ENCODE peak calls at places on chromosomes 11 and 22, in six cellular contexts. B, Y, Q, Z, T and D are unnamed samples.

GRCh38 chr11:123316003-123316402 is 114.1 kb upstream of the GRAMD1B start:
- DNase-seq in Z (no peak), T (no peak), Y (no peak), B (no peak), Q (no peak), D (no peak)

GRCh38 chr11:117814766-117815261 is 9.7 kb downstream of the FXYD2 start:
- DNase-seq in B (peak; percentile 69), Z (no peak), T (peak; percentile 14), Q (peak; percentile 76), Y (peak; percentile 82), D (peak; percentile 74)

GRCh38 chr22:42959472-42960145 is 55.3 kb downstream of the PACSIN2 start:
- DNase-seq in Z (peak; percentile 72), Q (no peak), Y (no peak), B (no peak), T (peak; percentile 83), D (peak; percentile 48)

GRCh38 chr22:41831828-41832552 is 915 bp upstream of the SREBF2 start:
- DNase-seq in Y (no peak), T (no peak), Z (no peak), Q (no peak), B (no peak), D (no peak)

GRCh38 chr11:15194671-15195415 is 80.1 kb downstream of the INSC start:
- DNase-seq in Y (no peak), T (no peak), Q (no peak), B (no peak), Z (no peak), D (no peak)

GRCh38 chr11:74466916-74467885 is at the start of gene KCNE3:
- DNase-seq in Q (no peak), Y (peak; percentile 68), B (peak; percentile 68), T (no peak), Z (peak; percentile 59), D (peak; percentile 29)

GRCh38 chr11:80281194-80281593 is 840.4 kb upstream of the TENM4 start:
- DNase-seq in Y (no peak), Q (no peak), Z (no peak), B (no peak), T (peak; percentile 77), D (no peak)

GRCh38 chr11:86938900-86939880 is 16.0 kb downstream of the FZD4 start:
- DNase-seq in Z (no peak), Y (no peak), Q (no peak), B (no peak), T (peak; percentile 57), D (no peak)

GRCh38 chr11:131914299-131914902 is 544.0 kb downstream of the NTM start:
- DNase-seq in B (no peak), Z (no peak), Y (no peak), T (peak; percentile 32), Q (no peak), D (no peak)

GRCh38 chr11:74820763-74821162 is 72.1 kb downstream of the RNF169 start:
- DNase-seq in Y (no peak), T (peak; percentile 67), Q (no peak), B (no peak), Z (no peak), D (no peak)

DNA sequence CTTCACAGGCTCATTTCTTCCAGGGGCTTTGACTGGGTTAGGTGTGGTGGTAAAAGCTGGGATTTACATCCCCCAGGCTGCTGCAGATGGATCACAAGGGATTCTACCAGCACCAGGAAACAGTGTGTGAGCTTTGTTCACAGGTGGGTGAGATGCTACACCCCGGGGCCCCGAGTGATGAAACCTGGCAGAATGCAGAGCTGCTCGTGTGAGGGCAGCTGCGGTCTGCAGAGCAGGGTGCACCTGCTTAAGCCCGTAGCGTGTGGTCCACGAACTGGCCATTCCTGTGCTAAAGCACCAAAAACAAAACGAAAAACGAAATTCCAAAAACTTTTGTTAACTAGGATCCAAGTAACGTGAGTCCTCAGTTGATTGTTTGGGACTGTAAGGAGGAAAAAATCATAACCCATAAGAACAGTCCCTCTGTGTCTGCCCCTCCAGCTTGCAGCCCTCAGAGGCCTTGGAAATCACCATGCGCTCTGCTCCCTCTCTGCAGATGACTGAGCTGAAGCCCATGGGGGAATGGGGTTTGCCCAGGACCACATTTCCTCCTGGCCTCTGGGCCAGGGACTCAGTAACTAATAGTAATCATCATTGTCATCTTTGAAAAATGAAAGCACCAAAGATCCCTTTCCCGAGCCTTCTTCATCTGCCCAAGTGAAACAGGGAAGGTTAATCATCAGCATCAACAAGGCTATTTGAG is 24.6 kb downstream of the ELF5 start:
- DNase-seq in T (no peak), Q (no peak), Z (no peak), Y (no peak), B (no peak), D (no peak)
- TF ChIP-seq CTCF in T (no peak), Q (no peak), Z (no peak), Y (no peak), B (no peak), D (no peak)

GRCh38 chr11:64656797-64657196 is 65.8 kb downstream of the SLC22A12 start:
- DNase-seq in T (no peak), Z (no peak), Q (no peak), B (no peak), Y (peak; percentile 30), D (no peak)
- TF ChIP-seq CTCF in T (no peak), Z (no peak), Q (no peak), B (no peak), Y (no peak), D (no peak)

GRCh38 chr22:47401976-47402770 is 639.7 kb downstream of the TBC1D22A start:
- DNase-seq in Z (no peak), Q (no peak), Y (no peak), T (no peak), B (no peak), D (no peak)
- TF ChIP-seq CTCF in Z (no peak), Q (no peak), Y (no peak), T (no peak), B (no peak), D (no peak)

GRCh38 chr11:61996933-61997332 is 29.5 kb upstream of the FTH1 start:
- DNase-seq in Z (no peak), B (no peak), Q (no peak), T (no peak), Y (no peak), D (no peak)
- TF ChIP-seq CTCF in Z (no peak), B (no peak), Q (no peak), T (no peak), Y (no peak), D (no peak)

GRCh38 chr11:81963018-81963417 is 770.6 kb downstream of the FAM181B start:
- DNase-seq in Z (no peak), B (no peak), Q (no peak), T (no peak), Y (no peak), D (no peak)
- TF ChIP-seq CTCF in Z (no peak), B (no peak), Q (peak; percentile 51), T (peak; percentile 22), Y (no peak), D (peak; percentile 45)

GRCh38 chr22:33018232-33018864 is 39.8 kb downstream of the SYN3 start:
- DNase-seq in B (peak; percentile 53), Z (peak; percentile 39), Q (no peak), Y (peak; percentile 60), T (peak; percentile 58), D (peak; percentile 77)
- TF ChIP-seq CTCF in B (peak; percentile 66), Z (peak; percentile 83), Q (peak; percentile 73), Y (peak; percentile 65), T (peak; percentile 96), D (peak; percentile 81)

DNA sequence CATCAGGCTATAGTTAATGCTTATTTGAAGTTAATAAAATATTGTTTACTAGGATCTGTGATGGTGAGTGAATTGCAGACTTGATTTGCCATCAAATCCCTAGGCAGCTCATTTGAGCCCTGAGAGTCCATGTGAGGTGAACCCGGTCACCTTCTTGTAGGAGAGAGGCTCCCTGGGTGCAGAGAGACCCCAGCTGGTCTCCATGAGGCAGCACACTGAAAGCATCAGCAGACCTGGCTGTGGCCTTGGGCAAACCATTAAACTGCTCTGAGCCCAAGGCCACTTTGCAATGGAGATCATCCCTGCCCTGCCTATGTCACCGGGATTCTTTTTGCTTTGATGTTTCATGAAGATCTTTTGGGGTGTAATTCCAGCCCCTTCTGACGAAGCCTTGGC is 125.2 kb downstream of the MICAL2 start:
- DNase-seq in Z (no peak), Q (no peak), Y (no peak), B (no peak), T (no peak), D (no peak)
- TF ChIP-seq CTCF in Z (peak; percentile 21), Q (no peak), Y (no peak), B (no peak), T (no peak), D (no peak)

GRCh38 chr11:7651700-7652099 is 21.6 kb downstream of the CYB5R2 start:
- DNase-seq in Z (no peak), B (no peak), T (no peak), Q (no peak), Y (peak; percentile 54), D (no peak)

GRCh38 chr11:7654094-7654742 is 19.1 kb downstream of the CYB5R2 start:
- DNase-seq in Z (no peak), B (no peak), T (no peak), Q (no peak), Y (no peak), D (no peak)

GRCh38 chr11:7655253-7656217 is 17.8 kb downstream of the CYB5R2 start:
- DNase-seq in B (no peak), T (no peak), Y (no peak), Z (no peak), Q (no peak), D (no peak)

GRCh38 chr11:7656704-7657103 is 16.6 kb downstream of the CYB5R2 start:
- DNase-seq in Q (no peak), T (no peak), Z (no peak), Y (no peak), B (no peak), D (no peak)

DNA sequence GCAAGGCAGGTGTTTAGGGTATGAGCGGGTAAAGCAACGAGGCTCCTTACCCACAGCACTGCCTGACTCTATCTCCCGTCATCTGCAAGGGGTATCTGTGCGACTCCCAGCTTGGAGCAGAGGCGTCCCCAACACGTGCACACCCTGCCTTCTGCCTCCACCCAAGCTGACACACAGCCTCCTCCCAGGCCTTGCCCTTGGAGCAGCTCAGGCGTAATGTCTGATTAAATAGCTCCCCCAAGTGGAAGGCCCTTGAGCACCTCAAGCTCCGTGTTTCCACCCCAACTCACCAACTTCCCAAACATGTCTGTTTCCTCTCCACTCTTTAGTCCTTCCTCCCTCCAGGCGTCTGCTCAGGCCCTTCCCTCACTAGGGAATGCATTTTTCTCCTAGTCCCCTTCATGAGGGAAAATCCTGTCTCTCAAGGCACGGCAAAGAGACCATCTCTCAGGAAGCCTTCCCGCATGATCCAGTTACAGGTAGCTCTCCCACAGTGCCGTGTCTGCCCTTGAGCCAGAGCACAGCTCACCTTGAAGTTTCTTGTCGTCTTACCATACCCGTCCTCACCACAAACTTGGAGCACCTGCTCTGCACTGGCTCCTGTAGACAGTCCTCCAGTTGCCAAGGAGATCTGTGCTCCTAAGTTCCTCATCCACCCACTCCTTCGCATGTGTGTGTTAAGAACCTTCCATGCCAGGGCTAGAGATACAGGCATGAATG is 15.8 kb downstream of the CYB5R2 start:
- DNase-seq in Q (no peak), Z (peak; percentile 43), B (peak; percentile 52), T (peak; percentile 84), Y (peak; percentile 78), D (no peak)
- TF ChIP-seq CTCF in Q (peak; percentile 12), Z (peak; percentile 56), B (peak; percentile 51), T (peak; percentile 79), Y (peak; percentile 43), D (peak; percentile 25)

DNA sequence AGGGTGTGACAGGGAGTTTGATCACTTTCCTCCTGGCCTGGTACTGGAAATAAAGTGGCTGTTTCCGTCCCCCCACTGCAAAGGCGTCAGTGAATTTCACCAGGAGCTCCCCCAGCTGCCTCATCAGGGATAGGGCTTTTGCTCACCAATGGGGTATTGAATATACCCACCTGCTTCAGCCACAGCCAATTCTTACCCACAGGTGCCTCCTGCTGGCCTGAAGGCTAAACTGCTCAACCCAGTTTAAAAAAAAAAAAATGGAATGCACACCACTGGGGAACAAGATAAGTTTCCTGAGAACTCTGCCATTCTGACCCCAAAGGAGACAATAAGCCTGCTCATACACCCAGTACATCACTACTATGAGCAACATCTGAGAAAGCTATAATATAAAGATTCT is 65.3 kb upstream of the MS4A8 start:
- DNase-seq in T (no peak), Z (no peak), B (no peak), Y (no peak), Q (no peak), D (no peak)
- TF ChIP-seq CTCF in T (no peak), Z (no peak), B (no peak), Y (no peak), Q (no peak), D (peak; percentile 31)